ENCODE peak calls at places on chromosomes 7 and 10, in eight cellular contexts. One of them, this sample, is unnamed. For H3K36me3, the result is how much of the 10 kb centered on the place peaks cover.

GRCh38 chr10:97648557-97649404 is 8.3 kb downstream of the PI4K2A start:
- DNase-seq in HCT116: peak
- DNase-seq in transverse colon: no peak
- DNase-seq in GM23338: peak
- DNase-seq in spleen: no peak
- DNase-seq in SK-N-SH: no peak
- DNase-seq in prostate gland: no peak
- DNase-seq in breast epithelium: no peak
- DNase-seq in this sample: no peak

GRCh38 chr7:1168422-1168821 is 8.4 kb upstream of the ZFAND2A start:
- DNase-seq in GM23338: no peak
- DNase-seq in spleen: no peak
- DNase-seq in breast epithelium: no peak
- DNase-seq in prostate gland: no peak
- DNase-seq in SK-N-SH: no peak
- DNase-seq in transverse colon: no peak
- DNase-seq in HCT116: no peak
- DNase-seq in this sample: no peak

GRCh38 chr10:132712291-132712690 is 73.7 kb downstream of the NKX6-2 start:
- DNase-seq in HCT116: no peak
- DNase-seq in prostate gland: no peak
- DNase-seq in breast epithelium: no peak
- DNase-seq in spleen: peak
- DNase-seq in SK-N-SH: no peak
- DNase-seq in GM23338: no peak
- DNase-seq in transverse colon: no peak
- DNase-seq in this sample: no peak

GRCh38 chr7:155398944-155399343 is 59.0 kb upstream of the EN2 start:
- DNase-seq in transverse colon: no peak
- DNase-seq in spleen: peak
- DNase-seq in breast epithelium: no peak
- DNase-seq in GM23338: no peak
- DNase-seq in SK-N-SH: peak
- DNase-seq in prostate gland: no peak
- DNase-seq in HCT116: no peak
- DNase-seq in this sample: no peak

GRCh38 chr7:6558837-6559236 is 7.6 kb upstream of the GRID2IP start:
- DNase-seq in breast epithelium: no peak
- DNase-seq in transverse colon: peak
- DNase-seq in HCT116: peak
- DNase-seq in prostate gland: no peak
- DNase-seq in spleen: no peak
- DNase-seq in GM23338: peak
- DNase-seq in SK-N-SH: peak
- DNase-seq in this sample: no peak

GRCh38 chr7:1448958-1449357 is 10.3 kb downstream of the MICALL2 start:
- DNase-seq in HCT116: no peak
- DNase-seq in breast epithelium: no peak
- DNase-seq in spleen: no peak
- DNase-seq in prostate gland: no peak
- DNase-seq in SK-N-SH: no peak
- DNase-seq in GM23338: no peak
- DNase-seq in transverse colon: no peak
- DNase-seq in this sample: peak

GRCh38 chr7:77353911-77354310 is 62.2 kb downstream of the GSAP start:
- DNase-seq in GM23338: no peak
- DNase-seq in HCT116: no peak
- DNase-seq in spleen: no peak
- DNase-seq in breast epithelium: no peak
- DNase-seq in prostate gland: no peak
- DNase-seq in transverse colon: no peak
- DNase-seq in SK-N-SH: no peak
- DNase-seq in this sample: no peak

GRCh38 chr10:15321431-15322321 is 49.4 kb downstream of the FAM171A1 start:
- DNase-seq in breast epithelium: no peak
- DNase-seq in transverse colon: no peak
- DNase-seq in GM23338: no peak
- DNase-seq in HCT116: no peak
- DNase-seq in spleen: no peak
- DNase-seq in prostate gland: no peak
- DNase-seq in SK-N-SH: peak
- DNase-seq in this sample: no peak

GRCh38 chr7:115216652-115217051 is 294.8 kb downstream of the MDFIC start:
- DNase-seq in transverse colon: no peak
- DNase-seq in GM23338: no peak
- DNase-seq in spleen: no peak
- DNase-seq in prostate gland: no peak
- DNase-seq in HCT116: no peak
- DNase-seq in SK-N-SH: no peak
- DNase-seq in breast epithelium: no peak
- DNase-seq in this sample: no peak

GRCh38 chr10:118209215-118209614 is 132.9 kb downstream of the FAM204A start:
- DNase-seq in spleen: no peak
- DNase-seq in prostate gland: no peak
- DNase-seq in breast epithelium: no peak
- DNase-seq in HCT116: no peak
- DNase-seq in GM23338: no peak
- DNase-seq in transverse colon: no peak
- DNase-seq in SK-N-SH: no peak
- DNase-seq in this sample: no peak

GRCh38 chr10:36094091-36094490 is 452.0 kb upstream of the FZD8 start:
- DNase-seq in transverse colon: no peak
- DNase-seq in spleen: no peak
- DNase-seq in breast epithelium: no peak
- DNase-seq in GM23338: no peak
- DNase-seq in prostate gland: no peak
- DNase-seq in HCT116: no peak
- DNase-seq in SK-N-SH: no peak
- DNase-seq in this sample: no peak

GRCh38 chr7:134154581-134155130 is 27.5 kb downstream of the LRGUK start:
- DNase-seq in prostate gland: no peak
- DNase-seq in HCT116: no peak
- DNase-seq in breast epithelium: no peak
- DNase-seq in transverse colon: no peak
- DNase-seq in GM23338: no peak
- DNase-seq in SK-N-SH: no peak
- DNase-seq in spleen: no peak
- DNase-seq in this sample: no peak

GRCh38 chr7:88599528-88599927 is 160.0 kb upstream of the ZNF804B start:
- DNase-seq in transverse colon: no peak
- DNase-seq in breast epithelium: no peak
- DNase-seq in spleen: no peak
- DNase-seq in HCT116: no peak
- DNase-seq in prostate gland: no peak
- DNase-seq in GM23338: peak
- DNase-seq in SK-N-SH: no peak
- DNase-seq in this sample: no peak

GRCh38 chr7:77653572-77653971 is 42.7 kb upstream of the RSBN1L start:
- DNase-seq in prostate gland: peak
- DNase-seq in SK-N-SH: no peak
- DNase-seq in spleen: no peak
- DNase-seq in HCT116: no peak
- DNase-seq in transverse colon: no peak
- DNase-seq in breast epithelium: no peak
- DNase-seq in GM23338: no peak
- DNase-seq in this sample: no peak

GRCh38 chr7:106217089-106217542 is 67.7 kb downstream of the NAMPT start:
- DNase-seq in SK-N-SH: no peak
- DNase-seq in breast epithelium: no peak
- DNase-seq in prostate gland: peak
- DNase-seq in HCT116: peak
- DNase-seq in transverse colon: peak
- DNase-seq in GM23338: peak
- DNase-seq in spleen: peak
- DNase-seq in this sample: no peak

GRCh38 chr10:43252785-43253341 is 14.0 kb downstream of the RASGEF1A start:
- DNase-seq in breast epithelium: peak
- DNase-seq in SK-N-SH: peak
- DNase-seq in GM23338: no peak
- DNase-seq in spleen: peak
- DNase-seq in prostate gland: no peak
- DNase-seq in HCT116: no peak
- DNase-seq in transverse colon: no peak
- DNase-seq in this sample: peak

GRCh38 chr10:50464004-50464409 is 159.7 kb downstream of the SGMS1 start:
- DNase-seq in prostate gland: no peak
- DNase-seq in HCT116: no peak
- DNase-seq in GM23338: no peak
- DNase-seq in breast epithelium: no peak
- DNase-seq in transverse colon: no peak
- DNase-seq in spleen: no peak
- DNase-seq in SK-N-SH: no peak
- DNase-seq in this sample: no peak

GRCh38 chr10:132898391-132899053 is 43.8 kb downstream of the CFAP46 start:
- DNase-seq in SK-N-SH: no peak
- DNase-seq in breast epithelium: peak
- DNase-seq in HCT116: no peak
- DNase-seq in spleen: peak
- DNase-seq in transverse colon: no peak
- DNase-seq in GM23338: no peak
- DNase-seq in prostate gland: no peak
- DNase-seq in this sample: peak

GRCh38 chr10:103784089-103784488 is 71.3 kb downstream of the SH3PXD2A start:
- DNase-seq in transverse colon: no peak
- DNase-seq in spleen: no peak
- DNase-seq in SK-N-SH: no peak
- DNase-seq in breast epithelium: no peak
- DNase-seq in HCT116: no peak
- DNase-seq in prostate gland: no peak
- DNase-seq in GM23338: no peak
- DNase-seq in this sample: no peak

GRCh38 chr10:103780242-103781149 is 74.9 kb downstream of the SH3PXD2A start:
- DNase-seq in GM23338: no peak
- DNase-seq in transverse colon: no peak
- DNase-seq in spleen: no peak
- DNase-seq in prostate gland: peak
- DNase-seq in SK-N-SH: no peak
- DNase-seq in breast epithelium: no peak
- DNase-seq in HCT116: no peak
- DNase-seq in this sample: no peak

GRCh38 chr10:103783686-103784085 is 71.7 kb downstream of the SH3PXD2A start:
- DNase-seq in spleen: no peak
- DNase-seq in GM23338: no peak
- DNase-seq in HCT116: no peak
- DNase-seq in transverse colon: no peak
- DNase-seq in SK-N-SH: no peak
- DNase-seq in prostate gland: no peak
- DNase-seq in breast epithelium: no peak
- DNase-seq in this sample: no peak

GRCh38 chr10:103778358-103779139 is 76.8 kb downstream of the SH3PXD2A start:
- DNase-seq in GM23338: no peak
- DNase-seq in breast epithelium: no peak
- DNase-seq in SK-N-SH: no peak
- DNase-seq in prostate gland: no peak
- DNase-seq in spleen: no peak
- DNase-seq in HCT116: no peak
- DNase-seq in transverse colon: no peak
- DNase-seq in this sample: no peak

DNA sequence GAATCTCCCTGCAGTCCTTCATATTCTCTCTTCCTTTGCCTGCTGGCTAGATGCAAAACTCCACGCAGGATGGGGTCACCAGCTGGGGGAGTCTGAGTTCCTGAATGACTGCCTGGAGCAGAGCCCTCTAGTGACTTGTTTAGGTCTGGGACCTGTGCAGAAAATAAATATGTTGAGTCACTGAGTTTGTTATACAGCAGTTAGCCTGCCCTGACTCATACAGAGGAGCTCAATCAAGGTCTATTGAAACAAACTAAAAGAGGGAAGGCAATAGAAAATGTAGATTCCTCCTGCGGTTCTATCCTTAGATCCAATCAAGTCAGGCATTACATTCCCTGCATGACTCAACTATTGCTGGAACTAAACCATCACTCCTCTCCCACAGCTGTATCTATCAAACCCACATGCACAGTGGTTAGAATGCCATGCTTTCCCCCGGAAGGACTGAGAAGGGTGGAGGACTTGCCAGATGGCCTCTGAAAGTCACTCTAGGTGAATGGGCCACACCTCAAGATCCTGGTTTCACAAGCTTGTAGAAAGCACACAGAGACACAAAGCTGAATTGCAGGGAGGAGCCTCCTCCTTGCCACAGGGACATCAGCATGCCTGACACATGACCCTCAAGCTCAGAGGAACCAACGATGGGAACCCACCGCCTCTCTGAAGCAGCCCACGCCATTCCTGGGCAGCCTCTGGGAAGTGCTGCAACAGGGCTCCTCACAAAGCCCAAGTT is 73.9 kb downstream of the SH3PXD2A start:
- DNase-seq in prostate gland: no peak
- DNase-seq in spleen: no peak
- DNase-seq in transverse colon: peak
- DNase-seq in HCT116: peak
- DNase-seq in GM23338: peak
- DNase-seq in breast epithelium: no peak
- DNase-seq in SK-N-SH: no peak
- DNase-seq in this sample: no peak
- TF ChIP-seq POLR2AphosphoS5 in prostate gland: no peak
- TF ChIP-seq POLR2AphosphoS5 in spleen: no peak
- TF ChIP-seq POLR2AphosphoS5 in transverse colon: no peak
- TF ChIP-seq POLR2AphosphoS5 in HCT116: no peak
- TF ChIP-seq POLR2AphosphoS5 in GM23338: no peak
- TF ChIP-seq POLR2AphosphoS5 in breast epithelium: no peak
- TF ChIP-seq POLR2AphosphoS5 in SK-N-SH: no peak
- TF ChIP-seq POLR2AphosphoS5 in this sample: no peak

DNA sequence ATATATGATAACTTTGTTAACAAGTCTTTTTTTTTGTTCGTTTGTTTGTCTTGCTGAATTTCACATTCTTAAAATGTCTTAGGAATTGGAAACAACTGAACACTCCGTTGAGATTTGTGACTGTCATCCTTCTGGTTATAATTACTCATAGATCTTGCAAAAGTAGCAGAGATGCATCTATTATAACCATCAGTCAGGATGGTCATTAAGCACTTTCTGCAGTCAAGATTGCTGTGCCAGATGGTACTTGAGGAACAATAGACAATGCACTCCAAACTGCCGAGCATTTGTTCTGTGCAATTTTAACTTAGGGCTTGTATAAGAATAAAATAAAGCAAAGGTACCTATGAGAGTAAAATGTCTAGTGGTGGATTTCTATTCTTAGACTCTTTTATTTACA is 710.1 kb upstream of the KCND2 start:
- DNase-seq in SK-N-SH: no peak
- DNase-seq in breast epithelium: no peak
- DNase-seq in spleen: no peak
- DNase-seq in GM23338: no peak
- DNase-seq in HCT116: no peak
- DNase-seq in transverse colon: no peak
- DNase-seq in prostate gland: no peak
- DNase-seq in this sample: no peak
- H3K36me3 ChIP-seq in SK-N-SH: under half
- H3K36me3 ChIP-seq in breast epithelium: under half
- H3K36me3 ChIP-seq in spleen: under half
- H3K36me3 ChIP-seq in GM23338: under half
- H3K36me3 ChIP-seq in HCT116: under half
- H3K36me3 ChIP-seq in transverse colon: under half
- H3K36me3 ChIP-seq in prostate gland: under half
- H3K36me3 ChIP-seq in this sample: under half

GRCh38 chr10:26478061-26478460 is 39.9 kb downstream of the APBB1IP start:
- DNase-seq in prostate gland: no peak
- DNase-seq in transverse colon: no peak
- DNase-seq in HCT116: no peak
- DNase-seq in breast epithelium: no peak
- DNase-seq in GM23338: no peak
- DNase-seq in SK-N-SH: no peak
- DNase-seq in spleen: no peak
- DNase-seq in this sample: no peak
- H3K27ac ChIP-seq in prostate gland: no peak
- H3K27ac ChIP-seq in transverse colon: no peak
- H3K27ac ChIP-seq in HCT116: no peak
- H3K27ac ChIP-seq in breast epithelium: no peak
- H3K27ac ChIP-seq in GM23338: no peak
- H3K27ac ChIP-seq in SK-N-SH: no peak
- H3K27ac ChIP-seq in spleen: peak
- H3K27ac ChIP-seq in this sample: no peak

GRCh38 chr10:120945801-120946302 is 94.7 kb downstream of the WDR11 start:
- DNase-seq in spleen: no peak
- DNase-seq in prostate gland: peak
- DNase-seq in breast epithelium: peak
- DNase-seq in GM23338: no peak
- DNase-seq in HCT116: no peak
- DNase-seq in transverse colon: peak
- DNase-seq in SK-N-SH: no peak
- DNase-seq in this sample: peak
- TF ChIP-seq POLR2AphosphoS5 in spleen: no peak
- TF ChIP-seq POLR2AphosphoS5 in prostate gland: peak
- TF ChIP-seq POLR2AphosphoS5 in breast epithelium: no peak
- TF ChIP-seq POLR2AphosphoS5 in GM23338: no peak
- TF ChIP-seq POLR2AphosphoS5 in HCT116: no peak
- TF ChIP-seq POLR2AphosphoS5 in transverse colon: peak
- TF ChIP-seq POLR2AphosphoS5 in SK-N-SH: no peak
- TF ChIP-seq POLR2AphosphoS5 in this sample: no peak